ENCODE peak calls at places on chromosomes 7 and 10, in six cellular contexts. I is GM12891, L is GM12878, X is HepG2, A is K562, Y is H1. R is an unnamed sample.

GRCh38 chr7:47811632-47812380 is 136.5 kb downstream of the PKD1L1 start:
- DNase-seq in X (no peak), I (no peak), A (no peak), L (no peak), Y (no peak), R (no peak)

GRCh38 chr10:122531935-122532334 is 28.6 kb upstream of the DMBT1 start:
- DNase-seq in A (no peak), X (no peak), I (no peak), Y (no peak), L (no peak), R (no peak)

GRCh38 chr7:28685660-28686417 is 272.3 kb downstream of the TRIL start:
- DNase-seq in Y (peak), L (no peak), X (peak), I (no peak), A (no peak), R (no peak)

GRCh38 chr10:6162589-6163356 is 40.0 kb upstream of the PFKFB3 start:
- DNase-seq in A (peak), I (no peak), Y (no peak), L (no peak), X (no peak), R (no peak)

GRCh38 chr7:158948376-158948775 is 92.0 kb downstream of the DYNC2I1 start:
- DNase-seq in Y (no peak), I (no peak), L (no peak), A (no peak), X (no peak), R (no peak)

GRCh38 chr7:157408258-157409101 is 71.7 kb downstream of the DNAJB6 start:
- DNase-seq in X (no peak), Y (no peak), L (no peak), A (no peak), I (no peak), R (no peak)

GRCh38 chr10:84208023-84208422 is 13.7 kb downstream of the CDHR1 start:
- DNase-seq in X (no peak), A (no peak), Y (no peak), I (no peak), L (no peak), R (no peak)

GRCh38 chr10:48731654-48732053 is 47.0 kb downstream of the WDFY4 start:
- DNase-seq in I (no peak), X (no peak), A (no peak), L (no peak), Y (no peak), R (no peak)

GRCh38 chr7:98216941-98217622 is 5.8 kb downstream of the BHLHA15 start:
- DNase-seq in A (no peak), L (no peak), Y (no peak), X (no peak), I (no peak), R (no peak)

GRCh38 chr7:139618482-139619366 is 95.2 kb downstream of the CLEC2L start:
- DNase-seq in L (no peak), X (peak), Y (peak), I (no peak), A (peak), R (no peak)

GRCh38 chr10:68406815-68407585 is at the start of gene RUFY2:
- DNase-seq in A (peak), I (peak), Y (peak), X (peak), L (peak), R (peak)

GRCh38 chr7:82343-83155 is 109.8 kb upstream of the FAM20C start:
- DNase-seq in L (no peak), X (no peak), I (no peak), A (no peak), Y (peak), R (no peak)

GRCh38 chr10:124151466-124152095 is 58.2 kb upstream of the CHST15 start:
- DNase-seq in L (no peak), X (no peak), Y (no peak), I (no peak), A (no peak), R (no peak)

GRCh38 chr7:22853674-22854157 is 31.1 kb upstream of the TOMM7 start:
- DNase-seq in Y (no peak), A (no peak), I (no peak), L (no peak), X (no peak), R (no peak)

GRCh38 chr10:106360870-106361269 is 803.6 kb downstream of the SORCS1 start:
- DNase-seq in X (no peak), L (no peak), A (no peak), I (no peak), Y (no peak), R (no peak)

GRCh38 chr7:73850781-73851207 is 8.5 kb upstream of the METTL27 start:
- DNase-seq in L (no peak), I (no peak), A (peak), X (no peak), Y (no peak), R (no peak)

GRCh38 chr10:114174462-114175190 is 623 bp upstream of the CCDC186 start:
- DNase-seq in L (no peak), I (no peak), Y (no peak), A (no peak), X (no peak), R (no peak)

GRCh38 chr10:91210435-91210834 is 10.0 kb upstream of the PCGF5 start:
- DNase-seq in L (no peak), Y (no peak), X (peak), A (no peak), I (no peak), R (no peak)

GRCh38 chr7:158394936-158395335 is 192.7 kb downstream of the PTPRN2 start:
- DNase-seq in L (no peak), X (no peak), I (peak), A (peak), Y (peak), R (no peak)

GRCh38 chr10:111316607-111317006 is 239.8 kb downstream of the ADRA2A start:
- DNase-seq in L (no peak), A (no peak), I (no peak), Y (no peak), X (no peak), R (no peak)

GRCh38 chr10:121079226-121079625 is 228.1 kb downstream of the WDR11 start:
- DNase-seq in Y (no peak), X (no peak), A (no peak), L (no peak), I (no peak), R (no peak)

GRCh38 chr10:25388188-25388861 is 213.5 kb downstream of the GPR158 start:
- DNase-seq in Y (no peak), X (no peak), A (no peak), I (no peak), L (no peak), R (no peak)

GRCh38 chr10:79311581-79312407 is 35.5 kb upstream of the PPIF start:
- DNase-seq in A (no peak), Y (no peak), X (no peak), L (no peak), I (no peak), R (no peak)

GRCh38 chr7:25594122-25594521 is 365.8 kb upstream of the NPVF start:
- DNase-seq in Y (no peak), L (no peak), A (no peak), I (no peak), X (no peak), R (no peak)

GRCh38 chr10:89548673-89549072 is 13.3 kb upstream of the SLC16A12 start:
- DNase-seq in Y (no peak), I (no peak), A (no peak), L (no peak), X (no peak), R (no peak)

GRCh38 chr7:101124376-101125056 is 2.4 kb upstream of the SERPINE1 start:
- DNase-seq in L (no peak), A (no peak), X (peak), I (no peak), Y (no peak), R (no peak)

GRCh38 chr7:33418251-33418701 is 288.9 kb downstream of the BBS9 start:
- DNase-seq in A (no peak), I (no peak), X (no peak), L (no peak), Y (no peak), R (no peak)

GRCh38 chr7:28956608-28957063 is 1.5 kb downstream of the TRIL start:
- DNase-seq in X (peak), A (no peak), I (peak), Y (peak), L (no peak), R (peak)

GRCh38 chr7:21044913-21045312 is 258.2 kb upstream of the SP8 start:
- DNase-seq in A (no peak), X (no peak), I (no peak), Y (no peak), L (no peak), R (no peak)

GRCh38 chr10:113854757-113855626 is 531 bp downstream of the NHLRC2 start:
- DNase-seq in Y (peak), X (peak), I (peak), A (peak), L (no peak), R (peak)

GRCh38 chr10:100826661-100826982 is 81.2 kb downstream of the PAX2 start:
- DNase-seq in X (no peak), Y (no peak), A (no peak), L (no peak), I (no peak), R (no peak)

DNA sequence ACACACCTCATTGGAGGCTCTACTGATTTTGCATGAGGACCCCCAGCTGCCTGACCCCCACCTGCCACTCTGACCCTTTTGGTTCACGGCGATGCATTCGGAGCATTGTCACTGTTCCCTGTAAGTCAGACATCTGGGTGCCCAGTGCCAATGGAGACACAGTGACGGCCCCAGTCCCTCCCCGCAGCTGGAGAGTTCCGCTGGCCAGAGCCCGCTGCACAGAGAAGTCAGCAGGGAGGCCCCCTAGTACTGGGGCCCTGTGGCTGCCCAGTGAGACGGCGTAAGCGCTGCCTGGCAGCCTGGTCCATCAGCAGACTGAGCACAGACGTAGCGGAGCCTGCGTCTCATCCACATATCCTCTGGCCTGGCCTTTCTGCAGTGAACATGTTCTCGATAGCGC is 77.5 kb downstream of the NKX6-2 start:
- DNase-seq in I (no peak), A (no peak), L (no peak), Y (no peak), X (no peak), R (no peak)
- TF ChIP-seq POLR2A in I (no peak), A (no peak), L (no peak), Y (no peak), X (no peak), R (no peak)

GRCh38 chr10:63171926-63172325 is 38.8 kb downstream of the NRBF2 start:
- DNase-seq in Y (no peak), A (no peak), X (no peak), I (no peak), L (no peak), R (no peak)
- TF ChIP-seq TAF1 in Y (no peak), A (no peak), X (no peak), I (no peak), L (no peak), R (no peak)

GRCh38 chr7:41699532-41699931 is 3.4 kb downstream of the INHBA start:
- DNase-seq in A (no peak), L (no peak), I (no peak), X (no peak), Y (peak), R (no peak)
- TF ChIP-seq POLR2AphosphoS5 in A (no peak), L (no peak), I (no peak), X (no peak), Y (no peak), R (no peak)

DNA sequence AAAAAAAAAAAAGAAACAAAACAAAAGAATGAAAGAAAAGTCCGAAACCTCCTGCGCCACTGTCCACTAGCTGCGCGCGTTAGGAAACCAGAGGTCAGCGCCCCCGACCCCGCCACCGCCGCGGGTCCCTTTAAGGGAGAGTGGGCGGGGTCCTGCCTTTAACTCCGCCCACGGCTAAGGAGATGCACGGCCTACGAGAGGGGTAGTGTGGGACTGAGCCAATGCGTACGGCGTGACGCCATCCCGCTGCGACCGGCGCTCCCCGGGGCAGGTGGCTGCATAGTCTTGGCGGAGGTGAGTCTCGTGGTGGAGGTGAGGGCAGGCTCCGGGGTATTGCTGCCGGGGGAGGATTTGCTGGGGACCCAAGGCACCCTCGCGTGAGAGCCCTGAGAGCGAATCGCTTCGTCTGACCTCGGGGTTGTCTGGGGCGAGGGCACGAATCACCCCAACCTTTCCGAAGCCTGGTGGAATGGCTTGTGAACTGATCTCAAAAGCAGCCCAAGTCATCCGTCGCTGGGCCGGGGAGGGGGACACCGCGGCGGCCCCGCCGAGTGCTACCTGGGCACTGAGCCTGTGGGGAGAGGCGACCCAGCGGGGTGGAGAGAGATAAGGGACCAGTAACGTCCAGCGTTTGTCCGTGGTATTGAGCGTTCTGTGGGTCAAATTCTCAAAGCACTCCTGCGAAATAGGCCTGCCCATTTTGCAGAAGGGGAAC is at the start of gene MRPS17:
- DNase-seq in Y (peak), X (peak), I (peak), A (peak), L (peak), R (peak)
- TF ChIP-seq POLR2A in Y (peak), X (peak), I (peak), A (peak), L (peak), R (peak)

R was measured in GM12892.